ENCODE peak calls at places on chromosomes 16 and 17, in seven cellular contexts. J is T-helper 17 cell; T is thoracic aorta; S is stimulated activated CD4-positive, alpha-beta T cell treated with anti-CD3 and anti-CD28 coated beads, Interleukin-15, amount 100 ng/mL, for 1 hour; B is AG10803; K is OCI-M1; D is stimulated activated CD8-positive, alpha-beta memory T cell treated with anti-CD3 and anti-CD28 coated beads, Interleukin-2, amount 100 ng/mL, for 48 hours. H is an unnamed sample.

GRCh38 chr17:68805609-68806008 is 149.6 kb downstream of the ABCA8 start:
- DNase-seq in J (no peak), T (no peak), S (no peak), B (no peak), K (no peak), D (no peak), H (no peak)

GRCh38 chr17:59611503-59611902 is 8.2 kb upstream of the CLTC start:
- DNase-seq in J (no peak), T (no peak), S (no peak), B (no peak), K (no peak), D (no peak), H (no peak)

GRCh38 chr17:17934796-17935195 is 37.4 kb downstream of the TOM1L2 start:
- DNase-seq in J (no peak), T (no peak), S (no peak), B (no peak), K (no peak), D (no peak), H (no peak)

GRCh38 chr17:48843172-48843900 is 12.5 kb downstream of the CALCOCO2 start:
- DNase-seq in J (no peak), T (no peak), S (no peak), B (peak; percentile 58), K (no peak), D (no peak), H (no peak)

GRCh38 chr17:64662774-64663367 is 764 bp upstream of the SMURF2 start:
- DNase-seq in J (no peak), T (no peak), S (no peak), B (no peak), K (no peak), D (no peak), H (no peak)

GRCh38 chr17:15943971-15944719 is 785 bp upstream of the ADORA2B start:
- DNase-seq in J (no peak), T (no peak), S (no peak), B (no peak), K (no peak), D (no peak), H (no peak)

GRCh38 chr16:22386976-22387375 is 12.6 kb upstream of the CDR2 start:
- DNase-seq in J (no peak), T (no peak), S (no peak), B (peak; percentile 94), K (no peak), D (no peak), H (no peak)

GRCh38 chr17:69810326-69811035 is 264.5 kb upstream of the KCNJ16 start:
- DNase-seq in J (no peak), T (no peak), S (no peak), B (no peak), K (no peak), D (no peak), H (no peak)

GRCh38 chr17:78709119-78709681 is 72.9 kb downstream of the CYTH1 start:
- DNase-seq in J (no peak), T (no peak), S (no peak), B (no peak), K (no peak), D (no peak), H (no peak)

GRCh38 chr17:17180141-17180603 is 26.0 kb downstream of the PLD6 start:
- DNase-seq in J (no peak), T (no peak), S (no peak), B (no peak), K (no peak), D (no peak), H (no peak)

GRCh38 chr16:75109732-75110243 is 6.8 kb downstream of the LDHD start:
- DNase-seq in J (no peak), T (no peak), S (no peak), B (no peak), K (no peak), D (no peak), H (no peak)

GRCh38 chr17:80195671-80196529 is 24.2 kb downstream of the SGSH start:
- DNase-seq in J (peak; percentile 44), T (no peak), S (peak; percentile 47), B (no peak), K (peak; percentile 32), D (peak; percentile 25), H (no peak)

GRCh38 chr16:58040496-58040846 is 14.9 kb downstream of the MMP15 start:
- DNase-seq in J (no peak), T (no peak), S (no peak), B (no peak), K (no peak), D (no peak), H (no peak)